ENCODE peak calls at places on chromosomes 11 and 22, in ten cellular contexts. B is AG04449; Q is adrenal gland; T is AG10803; A is CD4-positive, alpha-beta T cell; N is tibial artery; R is HepG2; D is cardiac fibroblast; J is GM10248; O is left lung. X is an unnamed sample.

GRCh38 chr11:72813740-72814138 is 472 bp upstream of the ATG16L2 start:
- DNase-seq in B (no peak), Q (peak), T (peak), A (no peak), N (peak), R (peak), D (peak), J (peak), O (peak), X (peak)

GRCh38 chr22:19430890-19431541 is 517 bp downstream of the HIRA start:
- DNase-seq in B (no peak), Q (peak), T (peak), A (peak), N (no peak), R (peak), D (peak), J (peak), O (peak), X (peak)

GRCh38 chr11:18791175-18792065 is at the start of gene PTPN5:
- DNase-seq in B (no peak), Q (no peak), T (no peak), A (no peak), N (no peak), R (no peak), D (no peak), J (no peak), O (no peak), X (no peak)

GRCh38 chr22:27270818-27271510 is 530.6 kb downstream of the MN1 start:
- DNase-seq in B (no peak), Q (no peak), T (no peak), A (no peak), N (no peak), R (no peak), D (peak), J (no peak), O (no peak), X (no peak)

GRCh38 chr11:75351541-75352416 is at the start of gene ARRB1:
- DNase-seq in B (no peak), Q (peak), T (peak), A (peak), N (peak), R (peak), D (peak), J (peak), O (peak), X (peak)

GRCh38 chr11:105829084-105829483 is 193.0 kb downstream of the MSANTD4 start:
- DNase-seq in B (no peak), Q (no peak), T (no peak), A (no peak), N (no peak), R (no peak), D (no peak), J (peak), O (no peak), X (peak)

GRCh38 chr11:78651136-78651775 is 76.6 kb upstream of the NARS2 start:
- DNase-seq in B (no peak), Q (no peak), T (peak), A (no peak), N (no peak), R (no peak), D (no peak), J (no peak), O (no peak), X (no peak)

GRCh38 chr11:79312591-79313267 is 128.1 kb downstream of the TENM4 start:
- DNase-seq in B (no peak), Q (no peak), T (peak), A (no peak), N (no peak), R (no peak), D (no peak), J (no peak), O (no peak), X (no peak)

GRCh38 chr22:25919452-25919851 is 177.5 kb downstream of the MYO18B start:
- DNase-seq in B (no peak), Q (no peak), T (no peak), A (no peak), N (no peak), R (no peak), D (no peak), J (no peak), O (no peak), X (no peak)

GRCh38 chr22:32661296-32661695 is 140.2 kb upstream of the TIMP3 start:
- DNase-seq in B (peak), Q (no peak), T (peak), A (no peak), N (peak), R (no peak), D (peak), J (no peak), O (peak), X (no peak)

GRCh38 chr11:77141034-77141433 is 13.0 kb downstream of the MYO7A start:
- DNase-seq in B (no peak), Q (peak), T (no peak), A (no peak), N (no peak), R (peak), D (peak), J (no peak), O (no peak), X (no peak)

GRCh38 chr11:35118906-35119305 is 20.1 kb upstream of the CD44 start:
- DNase-seq in B (no peak), Q (no peak), T (no peak), A (no peak), N (no peak), R (no peak), D (no peak), J (peak), O (no peak), X (no peak)

GRCh38 chr22:36541831-36542391 is 12.9 kb upstream of the EIF3D start:
- DNase-seq in B (peak), Q (peak), T (peak), A (no peak), N (no peak), R (no peak), D (peak), J (no peak), O (no peak), X (no peak)

GRCh38 chr11:16812274-16812673 is 73.8 kb downstream of the C11orf58 start:
- DNase-seq in B (no peak), Q (no peak), T (no peak), A (no peak), N (no peak), R (peak), D (no peak), J (no peak), O (no peak), X (no peak)

GRCh38 chr11:94302806-94303205 is 1.6 kb upstream of the IZUMO1R start:
- DNase-seq in B (no peak), Q (no peak), T (no peak), A (no peak), N (no peak), R (no peak), D (no peak), J (no peak), O (no peak), X (no peak)

GRCh38 chr11:12482839-12483238 is 105.5 kb downstream of the PARVA start:
- DNase-seq in B (no peak), Q (no peak), T (no peak), A (no peak), N (no peak), R (no peak), D (no peak), J (no peak), O (no peak), X (no peak)

GRCh38 chr22:40215266-40215665 is 37.5 kb downstream of the TNRC6B start:
- DNase-seq in B (no peak), Q (peak), T (peak), A (no peak), N (peak), R (no peak), D (peak), J (no peak), O (no peak), X (no peak)

GRCh38 chr11:47413908-47414684 is 5.7 kb downstream of the SLC39A13 start:
- DNase-seq in B (no peak), Q (no peak), T (peak), A (no peak), N (no peak), R (no peak), D (peak), J (no peak), O (no peak), X (no peak)

GRCh38 chr22:26139320-26139719 is 29.9 kb upstream of the SEZ6L start:
- DNase-seq in B (no peak), Q (no peak), T (no peak), A (no peak), N (no peak), R (no peak), D (no peak), J (no peak), O (no peak), X (no peak)

GRCh38 chr11:67270256-67271211 is 4.3 kb downstream of the GRK2 start:
- DNase-seq in B (no peak), Q (no peak), T (no peak), A (peak), N (peak), R (no peak), D (peak), J (no peak), O (peak), X (no peak)

GRCh38 chr11:61008971-61009370 is 37.5 kb downstream of the CD6 start:
- DNase-seq in B (no peak), Q (no peak), T (no peak), A (no peak), N (no peak), R (no peak), D (no peak), J (no peak), O (no peak), X (no peak)

GRCh38 chr22:39090426-39091064 is 6.5 kb upstream of the APOBEC3H start:
- DNase-seq in B (no peak), Q (no peak), T (no peak), A (peak), N (no peak), R (no peak), D (no peak), J (peak), O (no peak), X (no peak)

GRCh38 chr11:763549-764321 is 13.6 kb downstream of the GATD1 start:
- DNase-seq in B (no peak), Q (no peak), T (no peak), A (no peak), N (no peak), R (no peak), D (no peak), J (no peak), O (no peak), X (no peak)

GRCh38 chr11:61834278-61835004 is 6.3 kb downstream of the FADS2 start:
- DNase-seq in B (no peak), Q (peak), T (peak), A (peak), N (peak), R (no peak), D (peak), J (peak), O (no peak), X (peak)

GRCh38 chr11:6320411-6321207 is at the start of gene CAVIN3:
- DNase-seq in B (no peak), Q (peak), T (peak), A (no peak), N (peak), R (no peak), D (peak), J (peak), O (peak), X (peak)

GRCh38 chr11:12461516-12461915 is 84.1 kb downstream of the PARVA start:
- DNase-seq in B (no peak), Q (no peak), T (no peak), A (no peak), N (no peak), R (no peak), D (no peak), J (no peak), O (no peak), X (no peak)

GRCh38 chr11:47156333-47156732 is 20.3 kb downstream of the ARFGAP2 start:
- DNase-seq in B (no peak), Q (no peak), T (no peak), A (no peak), N (no peak), R (no peak), D (no peak), J (no peak), O (no peak), X (no peak)

GRCh38 chr11:86274999-86275398 is 27.0 kb upstream of the HIKESHI start:
- DNase-seq in B (no peak), Q (no peak), T (no peak), A (no peak), N (no peak), R (no peak), D (no peak), J (no peak), O (no peak), X (no peak)

GRCh38 chr11:4546876-4547275 is 1.9 kb downstream of the OR52M1 start:
- DNase-seq in B (no peak), Q (no peak), T (no peak), A (no peak), N (no peak), R (no peak), D (no peak), J (no peak), O (no peak), X (no peak)

GRCh38 chr11:61926235-61926634 is 8.9 kb upstream of the RAB3IL1 start:
- DNase-seq in B (no peak), Q (no peak), T (no peak), A (no peak), N (no peak), R (no peak), D (no peak), J (no peak), O (no peak), X (no peak)

GRCh38 chr11:72471005-72471898 is 36.9 kb upstream of the CLPB start:
- DNase-seq in B (no peak), Q (peak), T (peak), A (peak), N (peak), R (peak), D (peak), J (peak), O (no peak), X (peak)

DNA sequence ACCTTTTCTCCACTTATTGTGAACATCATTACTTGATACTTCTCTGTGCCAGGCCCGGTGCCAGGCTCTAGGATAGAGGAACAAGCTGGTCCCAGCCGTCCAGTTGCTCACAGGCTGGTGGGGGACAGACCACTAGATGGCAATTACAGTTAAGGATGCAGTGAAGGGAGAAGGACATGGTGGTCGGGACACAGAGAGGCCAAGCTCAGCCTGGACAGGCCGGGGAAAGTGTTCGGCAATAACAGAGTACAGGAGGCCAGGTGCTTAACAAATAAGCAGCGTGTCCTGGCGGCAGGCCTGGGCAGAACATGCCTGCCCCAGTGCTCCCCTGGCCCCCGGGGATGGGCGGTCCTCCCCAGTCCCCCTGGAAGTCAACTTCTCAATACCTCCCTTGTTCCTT is 5.5 kb downstream of the LGALS12 start:
- DNase-seq in B (no peak), Q (no peak), T (no peak), A (no peak), N (no peak), R (no peak), D (no peak), J (peak), O (no peak), X (peak)
- TF ChIP-seq CTCF in B (no peak), Q (no peak), T (no peak), A (no peak), N (no peak), R (peak), D (no peak), J (no peak), O (no peak), X (no peak)

GRCh38 chr11:14253437-14253836 is 105.5 kb downstream of the RRAS2 start:
- DNase-seq in B (no peak), Q (no peak), T (no peak), A (no peak), N (no peak), R (no peak), D (no peak), J (no peak), O (no peak), X (no peak)

GRCh38 chr11:14249121-14249963 is 109.6 kb downstream of the RRAS2 start:
- DNase-seq in B (no peak), Q (peak), T (peak), A (peak), N (peak), R (peak), D (peak), J (peak), O (no peak), X (peak)

GRCh38 chr11:14251754-14252153 is 107.2 kb downstream of the RRAS2 start:
- DNase-seq in B (no peak), Q (no peak), T (no peak), A (no peak), N (no peak), R (no peak), D (no peak), J (no peak), O (no peak), X (no peak)

GRCh38 chr11:14244926-14245325 is 114.1 kb downstream of the RRAS2 start:
- DNase-seq in B (no peak), Q (no peak), T (no peak), A (no peak), N (no peak), R (no peak), D (no peak), J (no peak), O (no peak), X (no peak)

DNA sequence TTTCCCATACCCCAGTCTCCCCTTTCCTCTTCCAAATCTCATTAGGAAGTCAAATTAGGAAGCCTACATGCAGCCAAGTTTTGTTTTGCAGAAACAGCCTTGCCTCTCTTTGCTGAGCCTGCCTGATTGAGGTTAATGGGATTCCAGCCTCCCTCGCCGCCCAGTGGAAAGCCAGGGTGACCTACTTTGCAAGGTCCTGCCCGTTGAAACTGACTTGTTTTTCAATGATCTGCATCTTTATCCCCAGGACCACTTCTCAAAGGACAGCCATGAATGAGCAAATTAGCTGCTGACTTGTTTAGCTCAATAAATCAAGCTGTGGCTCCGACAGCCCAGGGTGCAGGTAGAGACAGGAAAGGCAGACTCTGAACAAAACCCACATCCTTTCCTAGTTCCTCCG is 110.4 kb downstream of the RRAS2 start:
- DNase-seq in B (no peak), Q (no peak), T (no peak), A (no peak), N (no peak), R (no peak), D (no peak), J (no peak), O (no peak), X (no peak)
- TF ChIP-seq CTCF in B (no peak), Q (no peak), T (peak), A (no peak), N (no peak), R (no peak), D (no peak), J (no peak), O (no peak), X (no peak)

DNA sequence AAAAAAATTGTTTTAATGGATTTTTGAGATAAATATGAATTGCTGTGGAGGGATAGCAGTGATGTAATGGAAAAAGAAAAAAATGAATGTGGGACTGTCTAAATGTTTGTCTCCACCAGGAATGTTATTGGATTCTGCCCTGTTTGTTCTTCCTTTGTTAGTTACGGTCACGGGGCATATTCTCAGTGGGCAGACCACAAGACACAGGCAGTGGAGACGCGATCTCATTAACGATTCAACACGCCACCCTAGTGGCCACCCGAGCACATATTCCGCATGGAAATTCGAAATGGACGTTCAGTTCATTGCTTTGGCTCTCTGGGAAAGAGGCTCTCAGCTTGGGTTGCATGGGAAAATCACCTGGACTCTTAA is 151.8 kb upstream of the TTC12 start:
- DNase-seq in B (no peak), Q (no peak), T (no peak), A (no peak), N (peak), R (no peak), D (peak), J (no peak), O (no peak), X (no peak)
- TF ChIP-seq CTCF in B (no peak), Q (peak), T (no peak), A (no peak), N (no peak), R (peak), D (peak), J (no peak), O (no peak), X (no peak)

GRCh38 chr11:57144075-57144474 is 37.7 kb upstream of the LRRC55 start:
- DNase-seq in B (no peak), Q (no peak), T (no peak), A (no peak), N (no peak), R (no peak), D (no peak), J (no peak), O (no peak), X (no peak)
- TF ChIP-seq CTCF in B (no peak), Q (no peak), T (no peak), A (no peak), N (no peak), R (no peak), D (no peak), J (no peak), O (no peak), X (no peak)

GRCh38 chr11:63573881-63574855 is 11.0 kb upstream of the PLAAT2 start:
- DNase-seq in B (no peak), Q (peak), T (peak), A (peak), N (peak), R (peak), D (peak), J (peak), O (no peak), X (no peak)
- TF ChIP-seq CTCF in B (no peak), Q (no peak), T (peak), A (no peak), N (no peak), R (peak), D (peak), J (no peak), O (no peak), X (no peak)

GRCh38 chr11:2690596-2691354 is 9.0 kb downstream of the KCNQ1OT1 start:
- DNase-seq in B (no peak), Q (no peak), T (no peak), A (peak), N (peak), R (no peak), D (no peak), J (no peak), O (no peak), X (no peak)

GRCh38 chr11:2693851-2694261 is 5.9 kb downstream of the KCNQ1OT1 start:
- DNase-seq in B (no peak), Q (no peak), T (no peak), A (peak), N (peak), R (peak), D (no peak), J (no peak), O (no peak), X (no peak)

GRCh38 chr11:2693271-2693833 is 6.4 kb downstream of the KCNQ1OT1 start:
- DNase-seq in B (no peak), Q (no peak), T (no peak), A (peak), N (peak), R (no peak), D (no peak), J (no peak), O (peak), X (no peak)

GRCh38 chr11:2691355-2691761 is 8.4 kb downstream of the KCNQ1OT1 start:
- DNase-seq in B (no peak), Q (no peak), T (no peak), A (peak), N (peak), R (peak), D (no peak), J (no peak), O (no peak), X (no peak)

DNA sequence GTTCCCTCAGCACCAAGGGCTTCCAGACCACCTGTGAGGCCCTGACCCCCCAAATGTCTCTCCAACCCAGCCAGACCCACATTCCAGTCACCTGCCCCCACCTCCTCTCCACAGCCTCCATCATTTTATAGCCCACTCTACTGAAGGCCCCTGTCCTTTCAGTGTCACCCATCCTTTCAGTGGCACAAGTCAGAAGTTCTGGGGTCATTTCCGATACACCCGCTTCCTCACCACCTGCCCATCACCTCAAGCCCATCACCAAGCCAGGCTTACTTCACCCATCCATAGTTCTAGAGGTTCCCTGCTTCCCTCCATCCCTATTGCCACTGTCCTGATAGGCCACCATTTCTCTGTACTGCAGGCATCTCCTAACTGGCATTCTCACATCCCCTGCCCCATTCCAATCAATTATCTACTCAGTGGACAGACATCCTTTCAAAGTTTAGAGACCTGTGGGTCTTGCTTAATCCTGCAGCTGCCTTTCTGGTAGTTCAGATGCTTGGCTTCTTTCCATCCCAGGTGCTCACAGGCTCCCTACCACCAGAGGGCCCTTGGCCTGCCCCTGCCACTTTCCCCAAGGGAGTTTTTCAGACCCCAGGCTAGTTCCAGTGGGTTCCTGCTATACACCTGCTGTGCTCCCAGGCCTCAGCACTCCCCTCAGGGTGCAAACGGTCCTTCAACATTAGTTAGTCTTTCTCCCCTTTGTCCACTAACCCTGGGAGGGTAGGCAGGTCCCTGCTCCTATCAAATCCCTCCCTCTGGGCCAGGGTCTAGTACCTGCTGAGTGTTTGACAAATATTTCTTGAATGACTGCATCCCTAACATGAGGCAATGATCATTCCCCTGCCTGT is 7.6 kb downstream of the KCNQ1OT1 start:
- DNase-seq in B (no peak), Q (no peak), T (no peak), A (peak), N (peak), R (peak), D (no peak), J (no peak), O (no peak), X (no peak)
- TF ChIP-seq CTCF in B (peak), Q (no peak), T (peak), A (no peak), N (no peak), R (peak), D (no peak), J (no peak), O (no peak), X (peak)